ENCODE peak calls at places on chromosome 1, in seven cellular contexts. K is right cardiac atrium; N is Right ventricle myocardium superior; F is amniotic stem cell; H is activated CD8-positive, alpha-beta memory T cell treated with anti-CD3 and anti-CD28 coated beads, Interleukin-2, amount 50 U/mL, for 4 hours; Z is amniotic epithelial cell; B is nucleus accumbens. E is an unnamed sample.

GRCh38 chr1:58325797-58326196 is 220.7 kb downstream of the OMA1 start:
- DNase-seq in F (no peak), N (no peak), H (no peak), K (no peak), Z (no peak), B (no peak), E (no peak)

GRCh38 chr1:88549536-88549935 is 134.5 kb upstream of the PKN2 start:
- DNase-seq in K (no peak), H (no peak), Z (no peak), F (no peak), N (no peak), B (no peak), E (no peak)

GRCh38 chr1:16903054-16903453 is 7.3 kb downstream of the RNU1-2 start:
- DNase-seq in N (no peak), Z (peak; percentile 88), K (no peak), H (no peak), F (no peak), B (no peak), E (no peak)

GRCh38 chr1:101181930-101182329 is 54.9 kb upstream of the S1PR1 start:
- DNase-seq in F (no peak), N (no peak), Z (peak; percentile 79), H (no peak), B (no peak), K (no peak), E (peak; percentile 34)

GRCh38 chr1:94068831-94069648 is 51.9 kb downstream of the ABCA4 start:
- DNase-seq in K (peak; percentile 70), H (no peak), F (no peak), B (no peak), Z (peak; percentile 22), N (peak; percentile 54), E (no peak)

GRCh38 chr1:57831624-57832023 is 407.8 kb upstream of the DAB1 start:
- DNase-seq in F (no peak), B (no peak), K (no peak), N (no peak), H (no peak), Z (no peak), E (no peak)

GRCh38 chr1:166952002-166952746 is 23.2 kb downstream of the ILDR2 start:
- DNase-seq in N (no peak), Z (peak; percentile 84), K (peak; percentile 59), F (no peak), B (no peak), H (no peak), E (peak; percentile 22)

GRCh38 chr1:52037402-52037814 is 3.8 kb upstream of the KTI12 start:
- DNase-seq in H (no peak), K (no peak), Z (peak; percentile 88), F (no peak), B (no peak), N (no peak), E (no peak)

GRCh38 chr1:221439008-221439733 is 302.7 kb downstream of the DUSP10 start:
- DNase-seq in B (no peak), N (no peak), H (peak; percentile 25), Z (peak; percentile 95), K (no peak), F (peak; percentile 81), E (no peak)